ENCODE peak calls at places on chromosomes 5 and 9, in nine cellular contexts. U is neural crest cell; Z is activated CD4-positive, alpha-beta T cell treated with anti-CD3 and anti-CD28 coated beads, Interleukin-2, amount 50 U/mL, for 24 hours; L is endothelial cell of umbilical vein; G is ureter; S is stimulated activated CD4-positive, alpha-beta T cell treated with anti-CD3 and anti-CD28 coated beads, Interleukin-1b, Interleukin-23, amount 100 ng/mL, for 4 hours; W is AG09309; D is activated T-helper 1 cell treated with Interleukin-2 at 50 U/mL for 16 hours; A is iris pigment epithelial cell. P is an unnamed sample.

GRCh38 chr5:141697586-141697985 is 15.6 kb upstream of the ARAP3 start:
- DNase-seq in W (no peak), U (no peak), G (no peak), D (no peak), L (no peak), Z (no peak), A (no peak), S (no peak), P (no peak)

GRCh38 chr5:96058084-96058483 is 96.4 kb upstream of the ELL2 start:
- DNase-seq in W (no peak), S (no peak), D (no peak), L (no peak), G (no peak), Z (no peak), A (no peak), U (no peak), P (no peak)

GRCh38 chr5:54870251-54870650 is 115.1 kb downstream of the ESM1 start:
- DNase-seq in A (no peak), W (no peak), G (no peak), S (no peak), L (no peak), Z (no peak), D (no peak), U (no peak), P (no peak)

GRCh38 chr5:102678267-102679058 is 76.6 kb upstream of the PAM start:
- DNase-seq in L (no peak), A (peak), Z (no peak), U (no peak), W (no peak), D (no peak), S (no peak), G (no peak), P (no peak)

GRCh38 chr5:90066920-90067319 is 342.6 kb downstream of the CETN3 start:
- DNase-seq in W (no peak), G (no peak), S (no peak), A (no peak), Z (no peak), L (no peak), D (no peak), U (no peak), P (no peak)

GRCh38 chr5:14872070-14872989 is 752 bp upstream of the ANKH start:
- DNase-seq in D (peak), Z (peak), S (peak), A (peak), L (peak), W (no peak), U (peak), G (peak), P (peak)

GRCh38 chr5:150623152-150623877 is 17.1 kb upstream of the SYNPO start:
- DNase-seq in L (no peak), G (no peak), S (no peak), Z (no peak), D (no peak), W (no peak), A (no peak), U (no peak), P (no peak)

GRCh38 chr9:134650431-134651190 is 9.0 kb downstream of the COL5A1 start:
- DNase-seq in W (no peak), D (no peak), Z (no peak), U (no peak), A (no peak), L (no peak), G (no peak), S (no peak), P (no peak)

GRCh38 chr9:125399165-125399564 is 137.5 kb downstream of the GAPVD1 start:
- DNase-seq in Z (no peak), G (no peak), A (no peak), U (no peak), S (no peak), W (no peak), D (no peak), L (no peak), P (no peak)

GRCh38 chr5:91562922-91563321 is 179.8 kb upstream of the ARRDC3 start:
- DNase-seq in D (no peak), W (no peak), G (no peak), U (no peak), A (no peak), S (no peak), L (no peak), Z (no peak), P (no peak)

GRCh38 chr5:173487296-173487695 is 129.2 kb downstream of the BOD1 start:
- DNase-seq in Z (no peak), G (no peak), S (no peak), W (no peak), D (no peak), L (no peak), A (no peak), U (no peak), P (no peak)

GRCh38 chr9:92147030-92147853 is 32.0 kb upstream of the SPTLC1 start:
- DNase-seq in U (no peak), S (no peak), W (peak), G (peak), Z (no peak), D (no peak), A (peak), L (peak), P (no peak)

GRCh38 chr5:168654225-168654624 is 75.1 kb upstream of the PANK3 start:
- DNase-seq in D (no peak), G (no peak), W (peak), Z (no peak), L (peak), A (peak), U (no peak), S (no peak), P (no peak)

GRCh38 chr5:101590384-101590783 is 687.3 kb upstream of the ST8SIA4 start:
- DNase-seq in U (no peak), L (no peak), G (no peak), Z (no peak), S (no peak), W (no peak), D (no peak), A (no peak), P (no peak)

GRCh38 chr5:143955140-143955539 is 143.2 kb downstream of the HMHB1 start:
- DNase-seq in S (no peak), G (no peak), D (no peak), A (peak), L (no peak), W (no peak), Z (no peak), U (no peak), P (no peak)

GRCh38 chr5:43040287-43041098 is at the start of gene ANXA2R:
- DNase-seq in S (peak), L (peak), A (peak), G (peak), Z (peak), U (peak), D (peak), W (peak), P (peak)

GRCh38 chr5:168737066-168737465 is 157.9 kb upstream of the PANK3 start:
- DNase-seq in W (no peak), S (no peak), A (no peak), D (no peak), Z (no peak), U (no peak), G (no peak), L (no peak), P (no peak)

GRCh38 chr5:62296998-62297397 is 9.0 kb upstream of the KIF2A start:
- DNase-seq in W (no peak), D (no peak), Z (no peak), A (no peak), S (no peak), G (no peak), U (no peak), L (no peak), P (no peak)

GRCh38 chr5:78361226-78361993 is 993 bp downstream of the SCAMP1 start:
- DNase-seq in S (no peak), A (peak), D (no peak), G (peak), Z (no peak), W (no peak), L (peak), U (peak), P (no peak)

GRCh38 chr5:54753034-54753433 is 232.4 kb downstream of the ESM1 start:
- DNase-seq in D (no peak), S (no peak), A (peak), U (no peak), Z (no peak), G (no peak), L (no peak), W (no peak), P (peak)

GRCh38 chr5:94705427-94705826 is 87.0 kb downstream of the SLF1 start:
- DNase-seq in A (peak), D (no peak), U (no peak), Z (no peak), L (no peak), G (no peak), S (no peak), W (no peak), P (no peak)